ENCODE peak calls at places on chromosomes 13 and 19, in seven cellular contexts. A is adrenal gland, L is A549, M is pancreas, Y is IMR-90, B is OCI-LY7, E is WERI-Rb-1. J is an unnamed sample.

GRCh38 chr13:39107484-39108040 is 69.3 kb downstream of the NHLRC3 start:
- DNase-seq in A (no peak), M (no peak), L (no peak), B (no peak), Y (no peak), E (no peak), J (no peak)

GRCh38 chr13:81051873-81052272 is 710.9 kb upstream of the SPRY2 start:
- DNase-seq in M (no peak), B (no peak), Y (no peak), L (no peak), A (no peak), E (no peak), J (no peak)

GRCh38 chr13:46603165-46603603 is 50.2 kb downstream of the LRCH1 start:
- DNase-seq in E (no peak), A (no peak), M (no peak), L (peak), B (peak), Y (no peak), J (no peak)

GRCh38 chr13:93307166-93307565 is 80.6 kb downstream of the GPC6 start:
- DNase-seq in A (no peak), B (no peak), E (no peak), Y (peak), M (no peak), L (no peak), J (no peak)

GRCh38 chr19:49326165-49326704 is 1.2 kb upstream of the SLC6A16 start:
- DNase-seq in B (peak), E (no peak), M (no peak), A (no peak), L (no peak), Y (no peak), J (no peak)

GRCh38 chr19:52689804-52690394 is 44.9 kb downstream of the ZNF611 start:
- DNase-seq in M (peak), Y (no peak), E (peak), B (no peak), A (peak), L (no peak), J (peak)

GRCh38 chr13:39597828-39598227 is 5.2 kb downstream of the LHFPL6 start:
- DNase-seq in B (peak), A (no peak), L (no peak), Y (peak), E (no peak), M (no peak), J (no peak)

GRCh38 chr19:5987077-5987818 is 9.3 kb upstream of the RANBP3 start:
- DNase-seq in M (peak), E (peak), L (peak), Y (peak), B (peak), A (peak), J (peak)

GRCh38 chr13:28059214-28059613 is 41.2 kb downstream of the FLT3 start:
- DNase-seq in M (no peak), Y (peak), B (peak), A (peak), L (peak), E (peak), J (no peak)

GRCh38 chr13:39632994-39633393 is 22.5 kb upstream of the COG6 start:
- DNase-seq in M (no peak), Y (no peak), L (no peak), B (no peak), A (no peak), E (no peak), J (no peak)

GRCh38 chr19:18205180-18205915 is 1.5 kb upstream of the RAB3A start:
- DNase-seq in B (peak), L (no peak), Y (peak), E (peak), A (peak), M (peak), J (peak)

GRCh38 chr19:28586501-28586900 is 626.5 kb downstream of the UQCRFS1 start:
- DNase-seq in M (no peak), A (no peak), E (no peak), B (no peak), L (no peak), Y (no peak), J (no peak)

GRCh38 chr19:45235485-45235884 is 9.7 kb downstream of the EXOC3L2 start:
- DNase-seq in L (no peak), A (no peak), E (no peak), M (no peak), B (no peak), Y (no peak), J (no peak)

GRCh38 chr13:97231832-97232201 is 9.7 kb downstream of the MBNL2 start:
- DNase-seq in L (no peak), E (no peak), B (no peak), Y (peak), A (no peak), M (no peak), J (no peak)

GRCh38 chr19:29401712-29402421 is 123.9 kb upstream of the VSTM2B start:
- DNase-seq in E (no peak), Y (no peak), A (no peak), B (no peak), M (no peak), L (no peak), J (no peak)

GRCh38 chr19:3857449-3858003 is 11.3 kb downstream of the ZFR2 start:
- DNase-seq in B (peak), E (no peak), A (no peak), L (no peak), Y (no peak), M (no peak), J (peak)

GRCh38 chr19:49809155-49809986 is 3.7 kb downstream of the FUZ start:
- DNase-seq in L (peak), Y (no peak), M (peak), E (peak), A (peak), B (peak), J (peak)

GRCh38 chr13:83881917-83882625 is at the start of gene SLITRK1:
- DNase-seq in E (peak), B (no peak), Y (peak), A (peak), L (peak), M (peak), J (peak)

GRCh38 chr19:7260161-7260560 is 34.1 kb downstream of the INSR start:
- DNase-seq in E (no peak), A (no peak), B (no peak), M (no peak), Y (no peak), L (no peak), J (no peak)

GRCh38 chr13:45472171-45472705 is 7.5 kb downstream of the COG3 start:
- DNase-seq in Y (peak), E (no peak), A (no peak), M (no peak), L (no peak), B (no peak), J (no peak)

GRCh38 chr13:45194081-45194939 is 6.5 kb downstream of the KCTD4 start:
- DNase-seq in E (peak), M (no peak), A (peak), L (peak), Y (peak), B (no peak), J (peak)

GRCh38 chr19:29873801-29874575 is 62.2 kb downstream of the CCNE1 start:
- DNase-seq in L (no peak), M (no peak), B (no peak), Y (no peak), E (no peak), A (no peak), J (no peak)

GRCh38 chr13:85543144-85543543 is 256.1 kb downstream of the SLITRK6 start:
- DNase-seq in A (no peak), M (no peak), L (no peak), B (no peak), Y (no peak), E (no peak), J (no peak)

GRCh38 chr13:65719831-65720230 is 1510.3 kb downstream of the PCDH9 start:
- DNase-seq in B (no peak), Y (no peak), L (no peak), M (no peak), E (no peak), A (no peak), J (no peak)

GRCh38 chr13:73198888-73199497 is 140.2 kb downstream of the KLF5 start:
- DNase-seq in B (no peak), Y (no peak), M (no peak), A (no peak), L (no peak), E (no peak), J (no peak)

GRCh38 chr13:26377038-26377437 is 123.1 kb downstream of the CDK8 start:
- DNase-seq in B (peak), E (peak), Y (peak), A (no peak), L (peak), M (no peak), J (no peak)

GRCh38 chr13:104900186-104900817 is 1635.2 kb downstream of the EFNB2 start:
- DNase-seq in M (no peak), A (no peak), Y (no peak), B (no peak), E (no peak), L (no peak), J (no peak)
- H3K27ac ChIP-seq in M (no peak), A (no peak), Y (no peak), B (no peak), E (no peak), L (no peak), J (no peak)

GRCh38 chr19:15550847-15551182 is 42.5 kb downstream of the CYP4F22 start:
- DNase-seq in E (no peak), L (peak), M (no peak), A (no peak), B (no peak), Y (no peak), J (no peak)
- TF ChIP-seq CTCF in E (peak), L (peak), M (no peak), A (no peak), B (no peak), Y (peak), J (no peak)

DNA sequence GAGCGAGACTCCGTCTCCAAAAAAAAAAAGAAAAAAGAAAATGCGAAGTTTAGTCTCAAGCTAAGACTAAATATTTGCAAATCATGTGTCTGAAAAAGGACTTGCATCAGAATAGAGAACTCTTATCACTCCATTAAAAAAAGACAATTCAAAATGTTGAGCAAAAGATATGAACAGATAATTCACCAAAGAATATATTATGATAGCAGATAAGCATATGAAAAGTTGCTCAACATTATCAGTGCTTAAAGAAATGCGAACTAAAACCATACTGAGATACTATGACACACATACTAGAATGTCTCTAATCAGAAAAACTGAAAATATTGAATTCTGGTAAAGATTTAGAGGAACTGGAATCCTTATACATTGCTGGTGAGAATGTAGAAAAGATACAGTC is 38.7 kb upstream of the SACS start:
- DNase-seq in L (no peak), B (no peak), E (no peak), A (no peak), Y (no peak), M (no peak), J (no peak)
- H3K4me3 ChIP-seq in L (no peak), B (no peak), E (no peak), A (no peak), Y (no peak), M (no peak), J (no peak)

GRCh38 chr13:76285463-76285862 is 600.7 kb downstream of the KCTD12 start:
- DNase-seq in A (no peak), Y (no peak), B (no peak), L (no peak), E (no peak), M (no peak), J (no peak)
- H3K27ac ChIP-seq in A (no peak), Y (no peak), B (no peak), L (no peak), E (no peak), M (no peak), J (no peak)

J was measured in dorsolateral prefrontal cortex.